ENCODE peak calls at places on chromosome 20, in six cellular contexts. U is IMR-90, N is H9, L is mesendoderm, C is trophoblast cell, O is H1. H is an unnamed sample. For H3K27me3, the result is how much of the 10 kb centered on the place peaks cover.

GRCh38 chr20:6746901-6747609 is 20.4 kb upstream of the BMP2 start:
- DNase-seq in L (peak), C (no peak), N (no peak), O (no peak), U (peak), H (no peak)

GRCh38 chr20:23115823-23116222 is 29.7 kb upstream of the CD93 start:
- DNase-seq in O (no peak), C (peak), U (no peak), N (no peak), L (no peak), H (no peak)

GRCh38 chr20:39855799-39856198 is 833.2 kb downstream of the MAFB start:
- DNase-seq in U (peak), C (no peak), L (no peak), N (no peak), O (no peak), H (no peak)

GRCh38 chr20:16475225-16475624 is 98.0 kb downstream of the KIF16B start:
- DNase-seq in N (no peak), L (no peak), C (peak), U (peak), O (no peak), H (no peak)

GRCh38 chr20:38961530-38962043 is 557 bp upstream of the DHX35 start:
- DNase-seq in U (no peak), L (no peak), O (no peak), C (no peak), N (no peak), H (no peak)

GRCh38 chr20:58818585-58819285 is 32.0 kb downstream of the GNAS-AS1 start:
- DNase-seq in U (peak), N (no peak), O (no peak), L (no peak), C (peak), H (no peak)

GRCh38 chr20:40739841-40740240 is 50.8 kb upstream of the MAFB start:
- DNase-seq in O (peak), U (no peak), N (no peak), C (no peak), L (no peak), H (no peak)

GRCh38 chr20:7742479-7742878 is 197.8 kb downstream of the HAO1 start:
- DNase-seq in N (no peak), U (peak), O (no peak), L (no peak), C (no peak), H (no peak)

GRCh38 chr20:36099106-36099505 is 55.4 kb upstream of the EPB41L1 start:
- DNase-seq in C (no peak), U (no peak), O (no peak), N (no peak), L (no peak), H (no peak)

GRCh38 chr20:17202668-17203067 is 24.2 kb upstream of the PCSK2 start:
- DNase-seq in O (peak), U (no peak), L (peak), C (no peak), N (peak), H (peak)

GRCh38 chr20:48728042-48728837 is 99.6 kb downstream of the PREX1 start:
- DNase-seq in O (no peak), N (no peak), L (no peak), U (no peak), C (no peak), H (no peak)

GRCh38 chr20:13770141-13770540 is 14.6 kb downstream of the ESF1 start:
- DNase-seq in U (no peak), O (no peak), L (no peak), N (no peak), C (peak), H (no peak)

GRCh38 chr20:34956041-34956458 is 382 bp downstream of the MYH7B start:
- DNase-seq in L (no peak), C (no peak), O (no peak), N (no peak), U (no peak), H (no peak)

GRCh38 chr20:34953960-34954359 is 1.6 kb downstream of the GSS start:
- DNase-seq in U (no peak), N (no peak), C (no peak), O (no peak), L (no peak), H (no peak)

GRCh38 chr20:34956751-34957472 is 1.2 kb downstream of the MYH7B start:
- DNase-seq in L (no peak), U (no peak), O (no peak), N (no peak), C (no peak), H (no peak)

GRCh38 chr20:34955232-34956040 is at the start of the genes GSS and MYH7B:
- DNase-seq in U (peak), L (peak), C (peak), N (peak), O (peak), H (peak)

DNA sequence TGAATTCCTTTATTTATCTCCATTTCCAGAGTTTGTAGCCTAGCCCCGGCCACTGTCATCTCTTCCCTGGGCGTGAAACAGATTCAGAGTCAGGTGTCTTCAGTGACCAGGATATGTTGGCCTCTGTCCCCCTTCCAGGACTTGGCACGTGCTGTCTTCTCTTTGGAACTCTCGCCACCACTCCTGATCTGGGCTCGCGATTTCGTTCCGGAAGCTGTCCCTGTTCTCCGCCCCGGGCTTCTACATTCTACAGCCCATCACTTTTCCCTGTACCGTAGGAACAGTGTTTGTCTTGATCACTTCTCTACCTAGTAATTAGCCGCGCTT is 738 bp downstream of the GSS start:
- DNase-seq in L (peak), C (no peak), U (peak), N (no peak), O (no peak), H (no peak)
- H2AK5ac ChIP-seq in L (no peak), C (no peak), U (peak), N (no peak), O (no peak), H (no peak)

DNA sequence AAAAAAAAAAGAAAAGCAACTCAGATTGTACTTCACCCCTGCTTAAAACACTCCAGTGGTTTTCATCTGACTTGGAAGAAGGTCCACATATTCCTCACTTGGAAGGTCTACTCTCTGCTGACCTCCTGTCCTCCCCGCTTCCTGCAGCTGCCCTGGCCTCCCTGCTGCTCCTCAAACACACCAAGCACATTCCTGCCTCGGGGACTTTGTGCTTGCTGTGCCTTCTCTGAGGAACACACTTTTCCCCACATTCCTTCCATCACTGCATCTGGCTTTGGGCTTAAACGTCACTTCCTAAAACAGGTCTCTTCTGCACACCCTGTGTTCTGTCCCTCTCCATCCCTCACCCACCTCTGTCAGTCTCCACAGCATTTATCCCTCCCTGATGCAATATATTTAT is 4.9 kb upstream of the PDYN start:
- DNase-seq in L (peak), N (no peak), C (no peak), U (no peak), O (no peak), H (no peak)
- H3K27me3 ChIP-seq in L (under half), N (under half), C (under half), U (under half), O (under half), H (half or more)

GRCh38 chr20:47315339-47315662 is 41.2 kb downstream of the ZMYND8 start:
- DNase-seq in N (no peak), O (no peak), L (peak), U (peak), C (no peak), H (no peak)

GRCh38 chr20:47317127-47317895 is 39.2 kb downstream of the ZMYND8 start:
- DNase-seq in O (no peak), N (peak), U (peak), C (peak), L (peak), H (no peak)

GRCh38 chr20:47314647-47315338 is 41.7 kb downstream of the ZMYND8 start:
- DNase-seq in O (no peak), N (no peak), C (peak), L (no peak), U (no peak), H (no peak)

GRCh38 chr20:47318027-47318595 is 38.4 kb downstream of the ZMYND8 start:
- DNase-seq in L (peak), N (peak), U (peak), C (no peak), O (peak), H (no peak)

DNA sequence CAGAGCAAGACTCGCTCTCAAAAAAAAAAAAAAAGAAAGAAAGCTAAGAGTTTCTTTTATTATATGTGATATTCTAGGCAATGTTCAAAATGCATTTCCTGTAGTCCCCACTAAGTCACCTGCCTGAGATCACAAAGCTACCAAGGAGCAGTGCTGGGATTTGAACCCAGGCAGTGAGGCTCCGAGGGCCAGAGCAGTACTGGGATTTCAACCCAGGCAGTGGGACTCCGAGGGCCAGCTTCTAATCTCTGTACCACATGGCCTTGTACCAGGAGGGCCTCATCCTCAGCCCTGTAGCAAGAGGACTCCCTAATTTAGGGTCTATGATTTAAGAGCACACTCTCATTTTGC is 39.7 kb downstream of the ZMYND8 start:
- DNase-seq in N (no peak), O (no peak), C (no peak), U (no peak), L (no peak), H (no peak)
- H2BK120ac ChIP-seq in N (peak), O (peak), C (peak), U (peak), L (peak), H (no peak)

DNA sequence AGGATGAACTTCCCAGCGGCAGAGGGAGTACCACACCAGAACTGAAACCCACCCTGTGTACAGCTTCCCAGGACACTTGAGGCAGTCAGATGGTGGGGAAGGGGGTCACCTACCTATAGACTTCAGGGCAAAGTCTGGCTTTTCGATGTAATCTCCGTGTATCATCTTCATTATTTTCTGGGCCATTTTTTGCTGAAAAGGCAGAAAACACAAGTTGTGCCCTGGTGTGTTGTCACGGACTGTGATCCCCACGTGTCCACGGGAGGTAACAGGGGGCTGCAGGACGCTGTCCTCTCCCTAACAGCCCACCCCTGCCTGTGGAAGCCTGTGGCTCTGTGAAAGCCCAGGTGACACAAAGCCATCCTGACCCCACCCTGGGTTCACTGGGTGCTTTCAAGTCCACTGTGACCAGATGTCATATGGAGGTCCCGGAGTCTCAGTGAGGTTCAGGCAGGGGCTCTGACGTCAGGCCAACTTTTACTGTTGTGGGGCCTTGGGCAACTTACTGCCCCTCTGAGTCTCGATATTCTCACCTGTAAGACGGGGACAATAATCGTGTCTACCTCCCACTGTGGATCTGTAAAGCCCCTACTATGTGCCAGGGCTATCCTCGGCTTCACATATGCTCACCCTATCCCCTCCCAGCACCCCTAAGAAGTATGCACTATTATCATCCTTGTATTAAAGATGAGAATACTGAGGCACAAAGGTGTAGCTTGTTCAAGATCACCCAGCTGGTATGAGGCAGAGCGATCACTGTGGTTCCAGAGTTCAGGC is 14.5 kb downstream of the SUN5 start:
- DNase-seq in U (no peak), N (no peak), O (no peak), C (no peak), L (no peak), H (no peak)
- H2AK5ac ChIP-seq in U (no peak), N (no peak), O (no peak), C (no peak), L (peak), H (peak)

DNA sequence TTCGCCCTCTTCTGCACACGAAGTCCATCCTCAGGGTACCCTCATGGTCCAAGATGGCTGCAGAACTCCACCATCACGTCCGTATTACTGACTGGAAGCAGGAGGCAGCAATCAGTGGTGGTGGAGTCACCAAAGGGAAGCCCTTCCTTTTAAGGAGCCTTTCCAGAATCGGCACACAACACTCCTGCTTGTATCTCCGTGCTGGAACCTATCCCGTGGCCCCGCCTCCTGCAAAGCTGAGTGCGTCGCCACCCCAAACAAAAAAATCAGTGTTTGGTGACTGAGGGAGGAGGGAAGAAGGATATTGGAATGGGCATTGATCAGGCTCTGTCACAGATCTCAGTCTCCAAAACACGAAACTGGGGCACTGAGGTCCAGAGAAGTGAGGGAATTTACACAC is 5.8 kb upstream of the CCN5 start:
- DNase-seq in O (no peak), C (no peak), L (no peak), N (no peak), U (no peak), H (no peak)
- H3K27me3 ChIP-seq in O (under half), C (under half), L (under half), N (under half), U (under half), H (under half)

GRCh38 chr20:42277203-42277602 is 659.0 kb upstream of the CHD6 start:
- DNase-seq in C (no peak), N (no peak), O (no peak), L (no peak), U (no peak), H (no peak)

GRCh38 chr20:42276718-42277117 is 658.5 kb upstream of the CHD6 start:
- DNase-seq in L (peak), O (no peak), N (no peak), C (no peak), U (no peak), H (no peak)

DNA sequence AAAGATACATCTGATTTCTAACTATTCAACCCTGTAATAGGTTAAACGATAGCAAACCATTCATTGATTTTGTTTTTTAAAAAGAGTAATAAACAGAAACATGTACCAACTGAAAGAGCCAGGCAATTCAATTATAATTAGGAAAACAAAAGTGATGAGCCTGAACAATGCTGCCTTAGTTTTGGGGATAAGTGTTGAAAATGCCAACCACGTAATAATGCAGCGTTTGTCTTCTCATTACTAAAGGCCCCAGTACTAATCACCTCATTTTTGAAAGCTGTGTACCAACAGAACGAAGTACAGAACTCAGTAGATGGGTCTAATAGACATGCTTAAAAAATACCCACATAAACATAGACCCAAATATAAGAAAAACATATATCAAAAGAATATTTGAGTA is 663.6 kb upstream of the CHD6 start:
- DNase-seq in U (no peak), O (no peak), C (no peak), N (no peak), L (no peak), H (no peak)
- H2BK120ac ChIP-seq in U (no peak), O (no peak), C (no peak), N (no peak), L (no peak), H (no peak)

DNA sequence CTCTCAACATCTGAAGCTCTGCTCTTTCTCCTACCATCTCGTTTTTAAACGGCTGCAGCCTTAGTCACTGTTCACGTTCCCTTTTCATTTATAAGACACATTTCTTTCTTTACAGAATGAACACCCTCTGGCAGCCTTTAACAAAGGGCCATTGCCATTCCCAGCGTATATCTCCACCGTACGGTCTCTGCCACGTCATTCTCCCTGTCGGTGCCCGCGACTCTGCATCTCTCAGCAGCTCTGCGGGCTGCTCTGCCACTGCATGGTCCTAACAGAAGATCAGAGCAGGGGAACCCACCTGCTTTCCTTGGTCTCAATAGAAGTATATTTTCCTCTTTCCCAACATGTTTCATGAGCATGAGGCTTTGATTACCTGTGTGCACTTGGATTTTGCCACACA is 102.8 kb upstream of the SYNDIG1 start:
- DNase-seq in C (no peak), L (no peak), N (no peak), U (no peak), O (no peak), H (no peak)
- H2AK5ac ChIP-seq in C (no peak), L (no peak), N (no peak), U (no peak), O (no peak), H (no peak)

GRCh38 chr20:62477669-62478450 is 2.1 kb upstream of the GATA5 start:
- DNase-seq in L (no peak), U (no peak), C (no peak), O (peak), N (no peak), H (no peak)
- H3K27me3 ChIP-seq in L (under half), U (half or more), C (half or more), O (half or more), N (half or more), H (half or more)

GRCh38 chr20:31720486-31721407 is 1.9 kb downstream of the BCL2L1 start:
- DNase-seq in L (peak), C (no peak), O (no peak), N (no peak), U (no peak), H (no peak)
- H2BK120ac ChIP-seq in L (no peak), C (peak), O (peak), N (no peak), U (peak), H (no peak)

GRCh38 chr20:47345214-47345613 is 11.3 kb downstream of the ZMYND8 start:
- DNase-seq in C (no peak), N (no peak), U (no peak), O (no peak), L (no peak), H (no peak)
- H2AK5ac ChIP-seq in C (no peak), N (no peak), U (peak), O (no peak), L (no peak), H (peak)